ENCODE peak calls at places on chromosomes 6 and 20, in nine cellular contexts. One of them, this sample, is unnamed.

GRCh38 chr6:48567016-48567415 is 456.0 kb upstream of the PTCHD4 start:
- DNase-seq in cardiac fibroblast: peak
- DNase-seq in mammary epithelial cell: peak
- DNase-seq in dorsolateral prefrontal cortex: no peak
- DNase-seq in cardiac muscle cell: peak
- DNase-seq in MCF 10A: peak
- DNase-seq in foreskin fibroblast: no peak
- DNase-seq in A673: no peak
- DNase-seq in GM12878: no peak
- DNase-seq in this sample: no peak

GRCh38 chr6:169190144-169190584 is 63.5 kb downstream of the THBS2 start:
- DNase-seq in cardiac fibroblast: peak
- DNase-seq in mammary epithelial cell: no peak
- DNase-seq in dorsolateral prefrontal cortex: no peak
- DNase-seq in cardiac muscle cell: peak
- DNase-seq in MCF 10A: peak
- DNase-seq in foreskin fibroblast: peak
- DNase-seq in A673: no peak
- DNase-seq in GM12878: no peak
- DNase-seq in this sample: no peak

GRCh38 chr6:139540276-139540675 is 165.8 kb upstream of the CITED2 start:
- DNase-seq in cardiac fibroblast: peak
- DNase-seq in mammary epithelial cell: peak
- DNase-seq in dorsolateral prefrontal cortex: no peak
- DNase-seq in cardiac muscle cell: peak
- DNase-seq in MCF 10A: peak
- DNase-seq in foreskin fibroblast: peak
- DNase-seq in A673: peak
- DNase-seq in GM12878: peak
- DNase-seq in this sample: no peak

GRCh38 chr6:126444874-126445273 is 105.0 kb downstream of the CENPW start:
- DNase-seq in cardiac fibroblast: peak
- DNase-seq in mammary epithelial cell: no peak
- DNase-seq in dorsolateral prefrontal cortex: no peak
- DNase-seq in cardiac muscle cell: no peak
- DNase-seq in MCF 10A: no peak
- DNase-seq in foreskin fibroblast: peak
- DNase-seq in A673: no peak
- DNase-seq in GM12878: no peak
- DNase-seq in this sample: no peak

GRCh38 chr20:24895898-24896658 is 53.0 kb upstream of the CST7 start:
- DNase-seq in cardiac fibroblast: no peak
- DNase-seq in mammary epithelial cell: no peak
- DNase-seq in dorsolateral prefrontal cortex: no peak
- DNase-seq in cardiac muscle cell: no peak
- DNase-seq in MCF 10A: no peak
- DNase-seq in foreskin fibroblast: no peak
- DNase-seq in A673: no peak
- DNase-seq in GM12878: no peak
- DNase-seq in this sample: no peak

GRCh38 chr6:128532110-128532509 is 11.7 kb upstream of the PTPRK start:
- DNase-seq in cardiac fibroblast: no peak
- DNase-seq in mammary epithelial cell: no peak
- DNase-seq in dorsolateral prefrontal cortex: no peak
- DNase-seq in cardiac muscle cell: no peak
- DNase-seq in MCF 10A: no peak
- DNase-seq in foreskin fibroblast: no peak
- DNase-seq in A673: no peak
- DNase-seq in GM12878: no peak
- DNase-seq in this sample: no peak

GRCh38 chr20:4809707-4810106 is 88.0 kb downstream of the PRND start:
- DNase-seq in cardiac fibroblast: no peak
- DNase-seq in mammary epithelial cell: no peak
- DNase-seq in dorsolateral prefrontal cortex: no peak
- DNase-seq in cardiac muscle cell: no peak
- DNase-seq in MCF 10A: no peak
- DNase-seq in foreskin fibroblast: no peak
- DNase-seq in A673: no peak
- DNase-seq in GM12878: peak
- DNase-seq in this sample: no peak

GRCh38 chr20:20864346-20865096 is 152.1 kb upstream of the RALGAPA2 start:
- DNase-seq in cardiac fibroblast: peak
- DNase-seq in mammary epithelial cell: peak
- DNase-seq in dorsolateral prefrontal cortex: no peak
- DNase-seq in cardiac muscle cell: peak
- DNase-seq in MCF 10A: peak
- DNase-seq in foreskin fibroblast: no peak
- DNase-seq in A673: peak
- DNase-seq in GM12878: no peak
- DNase-seq in this sample: no peak

GRCh38 chr20:18032977-18033892 is 24.5 kb downstream of the OVOL2 start:
- DNase-seq in cardiac fibroblast: no peak
- DNase-seq in mammary epithelial cell: peak
- DNase-seq in dorsolateral prefrontal cortex: no peak
- DNase-seq in cardiac muscle cell: no peak
- DNase-seq in MCF 10A: no peak
- DNase-seq in foreskin fibroblast: no peak
- DNase-seq in A673: no peak
- DNase-seq in GM12878: no peak
- DNase-seq in this sample: no peak

GRCh38 chr20:56710577-56711465 is 81.7 kb downstream of the TFAP2C start:
- DNase-seq in cardiac fibroblast: peak
- DNase-seq in mammary epithelial cell: peak
- DNase-seq in dorsolateral prefrontal cortex: no peak
- DNase-seq in cardiac muscle cell: no peak
- DNase-seq in MCF 10A: peak
- DNase-seq in foreskin fibroblast: peak
- DNase-seq in A673: no peak
- DNase-seq in GM12878: no peak
- DNase-seq in this sample: no peak

GRCh38 chr20:25237610-25238318 is 10.1 kb upstream of the PYGB start:
- DNase-seq in cardiac fibroblast: peak
- DNase-seq in mammary epithelial cell: peak
- DNase-seq in dorsolateral prefrontal cortex: no peak
- DNase-seq in cardiac muscle cell: peak
- DNase-seq in MCF 10A: peak
- DNase-seq in foreskin fibroblast: peak
- DNase-seq in A673: peak
- DNase-seq in GM12878: no peak
- DNase-seq in this sample: no peak

GRCh38 chr6:84449220-84449619 is 221.8 kb upstream of the CEP162 start:
- DNase-seq in cardiac fibroblast: no peak
- DNase-seq in mammary epithelial cell: no peak
- DNase-seq in dorsolateral prefrontal cortex: no peak
- DNase-seq in cardiac muscle cell: peak
- DNase-seq in MCF 10A: peak
- DNase-seq in foreskin fibroblast: peak
- DNase-seq in A673: no peak
- DNase-seq in GM12878: no peak
- DNase-seq in this sample: no peak

GRCh38 chr6:15668918-15669317 is 6.1 kb upstream of the DTNBP1 start:
- DNase-seq in cardiac fibroblast: no peak
- DNase-seq in mammary epithelial cell: no peak
- DNase-seq in dorsolateral prefrontal cortex: no peak
- DNase-seq in cardiac muscle cell: no peak
- DNase-seq in MCF 10A: no peak
- DNase-seq in foreskin fibroblast: no peak
- DNase-seq in A673: no peak
- DNase-seq in GM12878: no peak
- DNase-seq in this sample: no peak

GRCh38 chr20:61896058-61896961 is 169.4 kb downstream of the TAF4 start:
- DNase-seq in cardiac fibroblast: peak
- DNase-seq in mammary epithelial cell: peak
- DNase-seq in dorsolateral prefrontal cortex: peak
- DNase-seq in cardiac muscle cell: peak
- DNase-seq in MCF 10A: peak
- DNase-seq in foreskin fibroblast: peak
- DNase-seq in A673: peak
- DNase-seq in GM12878: no peak
- DNase-seq in this sample: peak

GRCh38 chr6:81238390-81238789 is 514.1 kb downstream of the TENT5A start:
- DNase-seq in cardiac fibroblast: no peak
- DNase-seq in mammary epithelial cell: no peak
- DNase-seq in dorsolateral prefrontal cortex: no peak
- DNase-seq in cardiac muscle cell: no peak
- DNase-seq in MCF 10A: no peak
- DNase-seq in foreskin fibroblast: no peak
- DNase-seq in A673: no peak
- DNase-seq in GM12878: no peak
- DNase-seq in this sample: no peak

GRCh38 chr6:170260686-170261085 is 30.2 kb downstream of the DLL1 start:
- DNase-seq in cardiac fibroblast: no peak
- DNase-seq in mammary epithelial cell: no peak
- DNase-seq in dorsolateral prefrontal cortex: no peak
- DNase-seq in cardiac muscle cell: no peak
- DNase-seq in MCF 10A: no peak
- DNase-seq in foreskin fibroblast: no peak
- DNase-seq in A673: no peak
- DNase-seq in GM12878: no peak
- DNase-seq in this sample: no peak

GRCh38 chr6:133947302-133947900 is 5.6 kb upstream of the TBPL1 start:
- DNase-seq in cardiac fibroblast: no peak
- DNase-seq in mammary epithelial cell: no peak
- DNase-seq in dorsolateral prefrontal cortex: no peak
- DNase-seq in cardiac muscle cell: no peak
- DNase-seq in MCF 10A: no peak
- DNase-seq in foreskin fibroblast: no peak
- DNase-seq in A673: no peak
- DNase-seq in GM12878: no peak
- DNase-seq in this sample: no peak

GRCh38 chr6:31474871-31475286 is 23.1 kb upstream of the MICB start:
- DNase-seq in cardiac fibroblast: no peak
- DNase-seq in mammary epithelial cell: no peak
- DNase-seq in dorsolateral prefrontal cortex: no peak
- DNase-seq in cardiac muscle cell: no peak
- DNase-seq in MCF 10A: no peak
- DNase-seq in foreskin fibroblast: no peak
- DNase-seq in A673: peak
- DNase-seq in GM12878: no peak
- DNase-seq in this sample: no peak
- TF ChIP-seq CTCF in cardiac fibroblast: peak
- TF ChIP-seq CTCF in mammary epithelial cell: no peak
- TF ChIP-seq CTCF in dorsolateral prefrontal cortex: no peak
- TF ChIP-seq CTCF in cardiac muscle cell: peak
- TF ChIP-seq CTCF in MCF 10A: no peak
- TF ChIP-seq CTCF in foreskin fibroblast: peak
- TF ChIP-seq CTCF in A673: peak
- TF ChIP-seq CTCF in GM12878: peak
- TF ChIP-seq CTCF in this sample: peak

GRCh38 chr20:46282669-46283068 is 25.6 kb downstream of the CDH22 start:
- DNase-seq in cardiac fibroblast: no peak
- DNase-seq in mammary epithelial cell: no peak
- DNase-seq in dorsolateral prefrontal cortex: no peak
- DNase-seq in cardiac muscle cell: no peak
- DNase-seq in MCF 10A: no peak
- DNase-seq in foreskin fibroblast: no peak
- DNase-seq in A673: no peak
- DNase-seq in GM12878: no peak
- DNase-seq in this sample: no peak

GRCh38 chr20:46283426-46283825 is 24.9 kb downstream of the CDH22 start:
- DNase-seq in cardiac fibroblast: no peak
- DNase-seq in mammary epithelial cell: peak
- DNase-seq in dorsolateral prefrontal cortex: no peak
- DNase-seq in cardiac muscle cell: no peak
- DNase-seq in MCF 10A: peak
- DNase-seq in foreskin fibroblast: no peak
- DNase-seq in A673: no peak
- DNase-seq in GM12878: no peak
- DNase-seq in this sample: no peak

GRCh38 chr20:46285072-46285471 is 23.2 kb downstream of the CDH22 start:
- DNase-seq in cardiac fibroblast: no peak
- DNase-seq in mammary epithelial cell: no peak
- DNase-seq in dorsolateral prefrontal cortex: no peak
- DNase-seq in cardiac muscle cell: no peak
- DNase-seq in MCF 10A: no peak
- DNase-seq in foreskin fibroblast: no peak
- DNase-seq in A673: no peak
- DNase-seq in GM12878: no peak
- DNase-seq in this sample: no peak

GRCh38 chr20:46285740-46286139 is 22.6 kb downstream of the CDH22 start:
- DNase-seq in cardiac fibroblast: no peak
- DNase-seq in mammary epithelial cell: no peak
- DNase-seq in dorsolateral prefrontal cortex: no peak
- DNase-seq in cardiac muscle cell: no peak
- DNase-seq in MCF 10A: no peak
- DNase-seq in foreskin fibroblast: no peak
- DNase-seq in A673: no peak
- DNase-seq in GM12878: no peak
- DNase-seq in this sample: no peak

GRCh38 chr20:46284028-46284427 is 24.3 kb downstream of the CDH22 start:
- DNase-seq in cardiac fibroblast: no peak
- DNase-seq in mammary epithelial cell: no peak
- DNase-seq in dorsolateral prefrontal cortex: no peak
- DNase-seq in cardiac muscle cell: no peak
- DNase-seq in MCF 10A: no peak
- DNase-seq in foreskin fibroblast: no peak
- DNase-seq in A673: no peak
- DNase-seq in GM12878: no peak
- DNase-seq in this sample: no peak
- TF ChIP-seq CTCF in cardiac fibroblast: no peak
- TF ChIP-seq CTCF in mammary epithelial cell: no peak
- TF ChIP-seq CTCF in dorsolateral prefrontal cortex: no peak
- TF ChIP-seq CTCF in cardiac muscle cell: no peak
- TF ChIP-seq CTCF in MCF 10A: no peak
- TF ChIP-seq CTCF in foreskin fibroblast: no peak
- TF ChIP-seq CTCF in A673: no peak
- TF ChIP-seq CTCF in GM12878: no peak
- TF ChIP-seq CTCF in this sample: no peak

GRCh38 chr20:19181552-19181951 is 30.9 kb upstream of the SLC24A3 start:
- DNase-seq in cardiac fibroblast: peak
- DNase-seq in mammary epithelial cell: peak
- DNase-seq in dorsolateral prefrontal cortex: no peak
- DNase-seq in cardiac muscle cell: no peak
- DNase-seq in MCF 10A: no peak
- DNase-seq in foreskin fibroblast: no peak
- DNase-seq in A673: no peak
- DNase-seq in GM12878: peak
- DNase-seq in this sample: no peak

DNA sequence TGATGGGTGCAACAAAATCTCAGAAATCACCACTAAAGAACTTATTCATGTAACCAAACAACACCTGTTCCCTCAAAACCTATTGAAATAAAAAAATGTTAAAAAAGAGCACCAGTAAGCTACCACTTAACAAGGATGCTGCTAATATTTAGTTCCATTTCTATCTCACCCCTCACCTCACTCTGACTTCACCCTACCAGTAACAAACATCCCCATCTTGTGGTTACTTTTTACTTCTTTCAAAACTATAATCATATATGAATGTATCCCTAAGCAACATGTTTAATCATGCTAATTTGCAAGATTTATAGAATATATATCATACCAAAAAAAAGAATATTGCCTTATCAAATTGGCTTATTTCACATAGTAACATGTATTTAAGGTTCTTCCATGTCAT is 27.4 kb upstream of the SLC24A3 start:
- DNase-seq in cardiac fibroblast: no peak
- DNase-seq in mammary epithelial cell: no peak
- DNase-seq in dorsolateral prefrontal cortex: no peak
- DNase-seq in cardiac muscle cell: no peak
- DNase-seq in MCF 10A: no peak
- DNase-seq in foreskin fibroblast: no peak
- DNase-seq in A673: no peak
- DNase-seq in GM12878: no peak
- DNase-seq in this sample: no peak
- TF ChIP-seq CTCF in cardiac fibroblast: no peak
- TF ChIP-seq CTCF in mammary epithelial cell: no peak
- TF ChIP-seq CTCF in dorsolateral prefrontal cortex: no peak
- TF ChIP-seq CTCF in cardiac muscle cell: no peak
- TF ChIP-seq CTCF in MCF 10A: no peak
- TF ChIP-seq CTCF in foreskin fibroblast: no peak
- TF ChIP-seq CTCF in A673: no peak
- TF ChIP-seq CTCF in GM12878: no peak
- TF ChIP-seq CTCF in this sample: no peak

GRCh38 chr6:25746968-25747367 is 7.6 kb upstream of the SLC17A4 start:
- DNase-seq in cardiac fibroblast: no peak
- DNase-seq in mammary epithelial cell: no peak
- DNase-seq in dorsolateral prefrontal cortex: no peak
- DNase-seq in cardiac muscle cell: no peak
- DNase-seq in MCF 10A: no peak
- DNase-seq in foreskin fibroblast: no peak
- DNase-seq in A673: no peak
- DNase-seq in GM12878: no peak
- DNase-seq in this sample: no peak
- TF ChIP-seq CTCF in cardiac fibroblast: no peak
- TF ChIP-seq CTCF in mammary epithelial cell: no peak
- TF ChIP-seq CTCF in dorsolateral prefrontal cortex: no peak
- TF ChIP-seq CTCF in cardiac muscle cell: no peak
- TF ChIP-seq CTCF in MCF 10A: no peak
- TF ChIP-seq CTCF in foreskin fibroblast: no peak
- TF ChIP-seq CTCF in A673: peak
- TF ChIP-seq CTCF in GM12878: no peak
- TF ChIP-seq CTCF in this sample: no peak

This sample was measured in glutamatergic neuron.